ENCODE peak calls at places on chromosomes 2 and 18, in nine cellular contexts. Y, X, E, H, R, W, P, Z and N are unnamed samples.

GRCh38 chr18:33706391-33706790 is 128.4 kb downstream of the ASXL3 start:
- DNase-seq in Y (no peak), X (no peak), E (no peak), H (no peak), R (no peak), W (no peak), P (no peak), Z (no peak), N (no peak)

GRCh38 chr2:70977605-70978205 is 725 bp upstream of the ANKRD53 start:
- DNase-seq in Y (no peak), X (no peak), E (peak), H (no peak), R (no peak), W (peak), P (peak), Z (peak), N (no peak)

GRCh38 chr18:36929601-36930000 is 100.7 kb downstream of the KIAA1328 start:
- DNase-seq in Y (no peak), X (no peak), E (no peak), H (no peak), R (no peak), W (no peak), P (no peak), Z (no peak), N (no peak)

GRCh38 chr2:213119061-213119809 is 32.2 kb downstream of the IKZF2 start:
- DNase-seq in Y (no peak), X (no peak), E (no peak), H (no peak), R (no peak), W (no peak), P (peak), Z (no peak), N (no peak)

GRCh38 chr2:54052825-54053718 is 62.3 kb upstream of the ACYP2 start:
- DNase-seq in Y (no peak), X (no peak), E (no peak), H (no peak), R (no peak), W (peak), P (peak), Z (no peak), N (no peak)

GRCh38 chr2:239807568-239807967 is 217.6 kb downstream of the NDUFA10 start:
- DNase-seq in Y (no peak), X (no peak), E (no peak), H (no peak), R (no peak), W (no peak), P (no peak), Z (no peak), N (no peak)

GRCh38 chr2:134489732-134490384 is 228.9 kb downstream of the TMEM163 start:
- DNase-seq in Y (no peak), X (no peak), E (no peak), H (no peak), R (no peak), W (no peak), P (no peak), Z (no peak), N (no peak)

GRCh38 chr2:66445076-66445724 is 10.3 kb downstream of the MEIS1 start:
- DNase-seq in Y (no peak), X (no peak), E (no peak), H (no peak), R (no peak), W (no peak), P (no peak), Z (no peak), N (peak)

GRCh38 chr2:64923385-64923710 is 65.9 kb upstream of the SLC1A4 start:
- DNase-seq in Y (no peak), X (no peak), E (no peak), H (no peak), R (no peak), W (no peak), P (no peak), Z (no peak), N (no peak)

GRCh38 chr2:205865794-205866490 is 183.6 kb downstream of the NRP2 start:
- DNase-seq in Y (peak), X (no peak), E (peak), H (no peak), R (no peak), W (no peak), P (no peak), Z (no peak), N (no peak)

GRCh38 chr2:26469092-26469710 is 8.7 kb downstream of the OTOF start:
- DNase-seq in Y (no peak), X (no peak), E (peak), H (peak), R (no peak), W (peak), P (no peak), Z (peak), N (peak)

GRCh38 chr18:23835506-23835905 is 146.3 kb downstream of the LAMA3 start:
- DNase-seq in Y (no peak), X (no peak), E (no peak), H (no peak), R (no peak), W (no peak), P (peak), Z (no peak), N (no peak)

GRCh38 chr2:171102802-171103201 is 57.9 kb downstream of the TLK1 start:
- DNase-seq in Y (no peak), X (no peak), E (no peak), H (no peak), R (no peak), W (no peak), P (no peak), Z (peak), N (no peak)

GRCh38 chr18:23274638-23275482 is 139.6 kb downstream of the CABLES1 start:
- DNase-seq in Y (no peak), X (no peak), E (no peak), H (no peak), R (no peak), W (no peak), P (no peak), Z (no peak), N (peak)

GRCh38 chr18:31101148-31102019 is 837 bp downstream of the DSC2 start:
- DNase-seq in Y (peak), X (no peak), E (no peak), H (peak), R (no peak), W (no peak), P (no peak), Z (no peak), N (peak)

GRCh38 chr2:159211447-159212396 is 74.8 kb downstream of the WDSUB1 start:
- DNase-seq in Y (no peak), X (no peak), E (no peak), H (no peak), R (no peak), W (no peak), P (no peak), Z (no peak), N (no peak)

GRCh38 chr2:219207254-219207883 is 787 bp downstream of the ZFAND2B start:
- DNase-seq in Y (no peak), X (no peak), E (no peak), H (no peak), R (no peak), W (no peak), P (no peak), Z (no peak), N (no peak)

GRCh38 chr18:23887493-23887892 is 127.1 kb upstream of the TTC39C start:
- DNase-seq in Y (no peak), X (no peak), E (no peak), H (no peak), R (no peak), W (peak), P (no peak), Z (peak), N (no peak)

GRCh38 chr2:61750624-61751023 is 103.2 kb downstream of the FAM161A start:
- DNase-seq in Y (no peak), X (no peak), E (no peak), H (no peak), R (no peak), W (no peak), P (no peak), Z (no peak), N (no peak)

GRCh38 chr2:45169339-45170190 is 160.3 kb upstream of the SIX2 start:
- DNase-seq in Y (no peak), X (no peak), E (peak), H (peak), R (no peak), W (no peak), P (no peak), Z (peak), N (no peak)

GRCh38 chr2:119205001-119205669 is 18.5 kb upstream of the STEAP3 start:
- DNase-seq in Y (no peak), X (no peak), E (no peak), H (no peak), R (no peak), W (no peak), P (no peak), Z (no peak), N (no peak)

GRCh38 chr2:157059036-157059435 is 198.5 kb upstream of the GALNT5 start:
- DNase-seq in Y (no peak), X (no peak), E (no peak), H (no peak), R (no peak), W (no peak), P (no peak), Z (no peak), N (no peak)

GRCh38 chr18:7259482-7259881 is 28.6 kb downstream of the LRRC30 start:
- DNase-seq in Y (no peak), X (no peak), E (peak), H (no peak), R (no peak), W (peak), P (no peak), Z (no peak), N (no peak)

GRCh38 chr2:196131384-196131861 is 40.0 kb downstream of the STK17B start:
- DNase-seq in Y (no peak), X (peak), E (peak), H (peak), R (no peak), W (peak), P (no peak), Z (no peak), N (no peak)